ENCODE peak calls at places on chromosome 1, in four cellular contexts. W, N, A and P are unnamed samples.

GRCh38 chr1:7322283-7322785 is 448.8 kb upstream of the VAMP3 start:
- DNase-seq in W (peak), N (no peak), A (no peak), P (no peak)

GRCh38 chr1:52629021-52629643 is 3.8 kb upstream of the SHISAL2A start:
- DNase-seq in W (no peak), N (no peak), A (peak), P (peak)

GRCh38 chr1:101198842-101199636 is 37.8 kb upstream of the S1PR1 start:
- DNase-seq in W (no peak), N (no peak), A (no peak), P (no peak)

GRCh38 chr1:11730429-11730861 is 5.5 kb upstream of the AGTRAP start:
- DNase-seq in W (no peak), N (no peak), A (no peak), P (no peak)

GRCh38 chr1:224380003-224380402 is 23.3 kb downstream of the CNIH4 start:
- DNase-seq in W (no peak), N (no peak), A (no peak), P (no peak)

GRCh38 chr1:8165595-8166360 is 139.7 kb upstream of the ERRFI1 start:
- DNase-seq in W (no peak), N (no peak), A (no peak), P (no peak)

GRCh38 chr1:199297174-199297573 is 658.3 kb downstream of the PTPRC start:
- DNase-seq in W (no peak), N (no peak), A (no peak), P (no peak)

GRCh38 chr1:202272446-202272845 is 69.3 kb downstream of the UBE2T start:
- DNase-seq in W (peak), N (no peak), A (no peak), P (no peak)

GRCh38 chr1:204104331-204105222 is 31.7 kb downstream of the SOX13 start:
- DNase-seq in W (no peak), N (no peak), A (no peak), P (no peak)

GRCh38 chr1:78424720-78425119 is 66.1 kb upstream of the PTGFR start:
- DNase-seq in W (no peak), N (no peak), A (no peak), P (no peak)

GRCh38 chr1:63878914-63879313 is 105.1 kb downstream of the ROR1 start:
- DNase-seq in W (no peak), N (no peak), A (no peak), P (no peak)

GRCh38 chr1:6490181-6491075 is 1.0 kb downstream of the PLEKHG5 start:
- DNase-seq in W (peak), N (peak), A (peak), P (no peak)

GRCh38 chr1:186609183-186609582 is 71.0 kb downstream of the PTGS2 start:
- DNase-seq in W (no peak), N (no peak), A (no peak), P (no peak)

DNA sequence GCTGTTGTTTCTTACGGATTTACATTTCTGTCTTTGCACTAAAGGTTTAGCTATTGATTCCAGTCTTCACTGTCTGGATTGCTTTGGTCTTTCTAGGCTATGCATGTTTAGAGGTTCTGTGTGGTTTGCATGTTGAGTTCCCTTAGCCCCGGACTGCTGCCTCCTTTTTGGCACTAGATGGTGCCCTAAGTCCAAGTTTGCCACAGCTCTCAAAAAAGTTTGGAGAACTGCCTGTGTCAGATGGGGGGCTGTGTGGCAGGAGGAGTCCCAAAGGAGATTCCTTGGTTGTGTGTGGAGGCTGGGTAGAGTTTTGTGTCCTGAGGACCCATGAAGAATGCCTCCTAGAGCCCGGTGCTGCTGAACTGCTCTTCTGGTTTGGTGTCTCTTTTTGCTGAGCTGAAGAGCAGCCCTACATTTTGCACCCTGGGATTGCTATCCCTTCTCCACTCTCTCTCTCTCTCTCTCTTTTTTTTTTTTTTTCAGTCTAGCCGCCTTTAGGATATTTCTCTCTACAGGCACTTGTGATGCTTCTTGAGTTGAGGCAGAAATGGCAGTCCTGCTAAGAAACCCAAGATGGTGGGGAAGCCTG is 74.4 kb downstream of the PTGS2 start:
- DNase-seq in W (no peak), N (no peak), A (peak), P (no peak)
- TF ChIP-seq CTCF in W (no peak), N (no peak), A (peak), P (peak)

GRCh38 chr1:197620660-197621273 is 154.5 kb downstream of the DENND1B start:
- DNase-seq in W (no peak), N (no peak), A (no peak), P (no peak)

GRCh38 chr1:197621761-197622160 is 153.5 kb downstream of the DENND1B start:
- DNase-seq in W (no peak), N (no peak), A (no peak), P (no peak)

GRCh38 chr1:197622371-197622770 is 152.9 kb downstream of the DENND1B start:
- DNase-seq in W (no peak), N (no peak), A (no peak), P (no peak)

GRCh38 chr1:197618065-197618464 is 157.2 kb downstream of the DENND1B start:
- DNase-seq in W (no peak), N (no peak), A (no peak), P (no peak)

GRCh38 chr1:197619008-197619640 is 156.2 kb downstream of the DENND1B start:
- DNase-seq in W (no peak), N (no peak), A (no peak), P (no peak)
- TF ChIP-seq CTCF in W (no peak), N (peak), A (no peak), P (peak)

DNA sequence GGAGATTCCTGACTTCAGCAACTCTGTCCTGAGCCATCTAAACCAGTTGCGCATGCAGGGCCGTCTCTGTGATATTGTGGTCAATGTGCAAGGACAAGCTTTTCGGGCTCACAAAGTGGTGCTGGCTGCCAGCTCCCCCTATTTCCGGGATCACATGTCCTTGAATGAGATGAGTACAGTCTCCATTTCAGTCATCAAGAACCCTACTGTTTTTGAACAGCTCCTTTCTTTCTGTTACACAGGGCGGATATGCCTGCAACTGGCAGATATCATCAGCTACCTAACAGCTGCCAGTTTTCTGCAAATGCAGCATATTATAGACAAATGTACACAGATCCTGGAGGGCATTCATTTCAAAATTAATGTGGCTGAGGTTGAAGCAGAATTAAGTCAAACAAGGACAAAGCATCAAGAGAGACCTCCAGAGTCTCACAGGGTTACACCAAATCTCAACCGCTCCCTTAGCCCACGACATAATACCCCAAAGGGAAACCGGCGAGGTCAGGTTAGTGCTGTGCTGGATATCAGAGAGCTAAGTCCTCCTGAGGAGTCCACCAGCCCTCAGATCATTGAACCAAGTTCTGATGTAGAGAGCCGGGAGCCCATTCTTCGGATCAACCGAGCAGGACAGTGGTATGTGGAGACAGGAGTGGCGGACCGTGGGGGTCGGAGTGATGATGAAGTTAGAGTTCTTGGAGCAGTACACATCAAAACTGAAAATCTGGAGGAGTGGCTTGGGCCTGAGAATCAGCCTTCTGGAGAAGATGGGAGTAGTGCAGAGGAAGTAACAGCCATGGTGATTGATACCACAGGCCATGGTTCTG is 2.3 kb downstream of the ZBTB37 start:
- DNase-seq in W (no peak), N (peak), A (no peak), P (no peak)
- TF ChIP-seq CTCF in W (no peak), N (no peak), A (no peak), P (no peak)

GRCh38 chr1:58785424-58786058 is 1.7 kb upstream of the JUN start:
- DNase-seq in W (peak), N (peak), A (peak), P (no peak)

GRCh38 chr1:58783090-58783992 is 506 bp downstream of the JUN start:
- DNase-seq in W (peak), N (peak), A (peak), P (peak)

GRCh38 chr1:58782308-58783089 is 1.3 kb downstream of the JUN start:
- DNase-seq in W (peak), N (peak), A (peak), P (peak)

GRCh38 chr1:58784758-58785423 is 1.0 kb upstream of the JUN start:
- DNase-seq in W (peak), N (peak), A (peak), P (peak)

GRCh38 chr1:58783993-58784757 is at the start of gene JUN:
- DNase-seq in W (peak), N (peak), A (peak), P (peak)
- TF ChIP-seq CTCF in W (no peak), N (peak), A (no peak), P (no peak)

DNA sequence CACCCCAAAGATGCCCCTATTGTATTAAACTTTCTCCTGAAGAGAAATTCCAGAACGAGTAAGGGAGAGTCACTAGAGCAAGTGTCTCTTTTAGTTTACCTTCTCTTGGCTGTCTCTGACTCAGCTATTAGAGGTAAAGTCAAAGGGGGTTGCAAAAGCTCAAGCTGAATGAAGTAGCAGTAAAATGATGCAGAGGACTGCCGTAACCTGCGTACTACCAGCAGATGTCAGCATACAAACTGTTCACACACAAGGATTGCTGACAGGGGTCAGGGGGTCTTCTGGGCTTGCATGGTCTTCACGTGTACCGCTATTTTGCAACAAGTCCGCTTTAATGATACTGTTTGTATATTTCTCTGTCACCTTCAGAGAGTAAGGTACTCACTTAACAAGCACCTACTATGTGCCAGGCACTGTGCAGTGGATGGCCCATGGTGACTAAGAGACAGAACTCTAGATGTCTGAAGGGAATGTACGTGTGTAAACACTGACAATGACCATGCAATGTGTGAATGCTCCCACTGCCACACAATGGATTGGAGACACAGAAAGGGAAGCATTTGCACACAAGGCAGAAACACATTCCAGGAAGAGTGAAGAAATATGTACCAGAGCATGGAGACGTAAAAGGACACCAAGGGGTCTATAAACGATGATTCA is 34.9 kb downstream of the CHML start:
- DNase-seq in W (no peak), N (no peak), A (no peak), P (no peak)
- TF ChIP-seq CTCF in W (no peak), N (no peak), A (peak), P (peak)

GRCh38 chr1:187928288-187928687 is 1099.5 kb downstream of the PLA2G4A start:
- DNase-seq in W (no peak), N (no peak), A (peak), P (no peak)
- TF ChIP-seq CTCF in W (no peak), N (no peak), A (peak), P (peak)

GRCh38 chr1:27428316-27429028 is 36.0 kb downstream of the GPR3 start:
- DNase-seq in W (no peak), N (no peak), A (peak), P (no peak)
- TF ChIP-seq CTCF in W (no peak), N (no peak), A (no peak), P (no peak)

DNA sequence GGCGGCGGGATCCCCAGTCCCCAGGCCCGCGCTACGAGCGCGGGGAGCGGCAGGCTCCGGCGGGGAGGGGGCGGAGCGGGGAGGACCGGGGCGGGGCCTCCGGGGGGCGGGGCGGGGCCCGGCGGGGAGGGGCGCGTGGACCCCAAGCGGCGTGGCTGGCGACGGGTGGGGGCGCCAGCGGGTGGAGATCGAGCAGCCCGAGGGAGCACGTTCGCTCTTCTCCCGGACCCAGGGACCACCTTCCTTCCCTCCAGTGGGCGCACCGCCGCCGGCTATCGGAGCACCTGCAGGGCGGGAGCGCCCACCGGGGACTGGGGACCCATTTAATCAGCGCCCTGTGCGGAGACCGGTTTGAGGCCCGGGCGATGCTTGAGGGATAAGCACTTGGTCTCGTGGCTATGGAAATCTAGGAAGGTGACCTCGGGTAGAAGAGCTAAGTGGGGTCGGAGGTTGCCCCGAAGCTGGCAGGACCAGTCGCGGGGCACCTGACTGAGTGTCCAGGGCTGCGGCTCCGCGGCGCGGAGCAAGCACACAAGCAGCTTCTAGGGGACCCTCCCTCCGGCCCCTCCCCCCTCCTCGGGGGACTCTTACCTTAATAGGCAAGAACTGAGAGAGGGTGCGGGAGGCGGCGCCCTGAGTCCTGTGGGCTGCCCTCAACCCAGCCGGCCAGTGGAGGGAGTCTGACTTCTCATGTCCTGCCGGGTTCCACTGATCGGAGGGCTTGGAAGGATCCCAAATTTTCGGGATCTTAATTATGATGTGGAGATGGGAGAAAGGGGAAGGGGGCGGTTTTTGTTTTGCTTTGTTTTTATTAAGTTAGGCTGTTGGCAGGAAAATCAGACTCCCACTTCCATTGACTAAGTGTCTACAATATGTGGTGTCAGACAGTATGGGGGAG is at the start of gene TSPAN2:
- DNase-seq in W (peak), N (no peak), A (peak), P (no peak)
- TF ChIP-seq CTCF in W (no peak), N (no peak), A (no peak), P (peak)

DNA sequence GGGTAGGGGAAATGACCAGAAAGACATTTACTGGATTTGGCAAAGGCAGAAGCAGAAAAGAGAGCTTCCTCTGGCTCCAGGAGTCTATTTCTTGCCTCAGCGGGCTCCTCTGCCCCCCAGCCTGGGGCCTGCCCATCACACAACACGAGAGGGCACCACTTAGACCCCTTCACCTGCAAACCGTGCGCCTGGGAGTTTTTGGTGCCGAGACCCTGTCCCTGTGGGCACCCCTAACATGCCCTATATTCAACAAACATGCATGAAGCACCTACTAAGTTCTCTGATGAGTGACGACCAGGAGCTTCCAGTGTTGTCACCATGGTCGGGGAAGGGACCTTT is 18.8 kb downstream of the IL6R start:
- DNase-seq in W (no peak), N (no peak), A (no peak), P (no peak)
- TF ChIP-seq CTCF in W (no peak), N (no peak), A (no peak), P (no peak)

GRCh38 chr1:156602557-156602993 is 1.3 kb upstream of the GPATCH4 start:
- DNase-seq in W (no peak), N (no peak), A (no peak), P (no peak)
- TF ChIP-seq CTCF in W (no peak), N (no peak), A (no peak), P (peak)